ENCODE peak calls at places on chromosomes 5 and 9, in seven cellular contexts. O is hypothalamus; E is GM13976; B is HAP-1; J is left cardiac atrium; A is epithelial cell of proximal tubule; X is activated T-cell treated with anti-CD3 and anti-CD28 coated beads, Interleukin-2, amount 50 U/mL, for 72 hours. Z is an unnamed sample.

GRCh38 chr9:114266969-114267368 is 55.9 kb upstream of the ORM1 start:
- DNase-seq in E (no peak), O (no peak), J (no peak), X (no peak), B (no peak), A (no peak), Z (no peak)

GRCh38 chr5:176918613-176919012 is 19.5 kb upstream of the HK3 start:
- DNase-seq in O (no peak), X (no peak), B (no peak), J (no peak), A (no peak), E (no peak), Z (no peak)

GRCh38 chr9:122446819-122447484 is 30.8 kb downstream of the OR1J1 start:
- DNase-seq in X (no peak), A (no peak), J (no peak), O (no peak), E (no peak), B (no peak), Z (no peak)

GRCh38 chr5:134539732-134540131 is 14.3 kb downstream of the JADE2 start:
- DNase-seq in J (no peak), O (no peak), E (no peak), X (no peak), B (no peak), A (no peak), Z (no peak)

GRCh38 chr5:53008751-53009150 is 19.6 kb downstream of the ITGA2 start:
- DNase-seq in J (no peak), B (no peak), O (no peak), X (peak), A (no peak), E (peak), Z (no peak)

GRCh38 chr5:137718611-137719010 is 17.3 kb downstream of the KLHL3 start:
- DNase-seq in B (no peak), X (no peak), J (no peak), O (no peak), A (no peak), E (no peak), Z (no peak)

GRCh38 chr5:132266836-132267160 is 9.3 kb downstream of the PDLIM4 start:
- DNase-seq in X (no peak), O (no peak), J (no peak), A (no peak), B (no peak), E (no peak), Z (no peak)

GRCh38 chr9:78552802-78553201 is 255.9 kb downstream of the PSAT1 start:
- DNase-seq in O (no peak), A (peak), E (no peak), J (no peak), B (no peak), X (no peak), Z (no peak)

GRCh38 chr9:114276908-114277821 is 45.7 kb upstream of the ORM1 start:
- DNase-seq in E (no peak), A (peak), J (peak), B (no peak), X (no peak), O (no peak), Z (no peak)

GRCh38 chr5:167049043-167049663 is 1242.3 kb upstream of the WWC1 start:
- DNase-seq in X (peak), B (peak), J (no peak), A (peak), E (peak), O (no peak), Z (peak)

GRCh38 chr5:135116146-135116545 is 82.1 kb upstream of the PITX1 start:
- DNase-seq in O (no peak), B (no peak), E (no peak), X (no peak), J (peak), A (no peak), Z (no peak)

GRCh38 chr5:125113328-125113727 is 366.9 kb upstream of the ZNF608 start:
- DNase-seq in X (no peak), J (no peak), O (no peak), A (no peak), B (no peak), E (no peak), Z (no peak)

GRCh38 chr9:18638448-18639249 is 164.7 kb downstream of the ADAMTSL1 start:
- DNase-seq in X (no peak), O (no peak), E (no peak), B (no peak), A (no peak), J (no peak), Z (no peak)

GRCh38 chr5:97455996-97456395 is 272.9 kb upstream of the RIOK2 start:
- DNase-seq in J (no peak), B (no peak), A (no peak), O (no peak), E (no peak), X (no peak), Z (no peak)

GRCh38 chr5:90169078-90169477 is 240.5 kb downstream of the CETN3 start:
- DNase-seq in A (no peak), B (no peak), O (no peak), J (peak), E (no peak), X (no peak), Z (no peak)

GRCh38 chr9:114315723-114316363 is 7.1 kb upstream of the ORM1 start:
- DNase-seq in X (no peak), B (no peak), E (no peak), O (no peak), A (no peak), J (no peak), Z (no peak)

GRCh38 chr5:103224118-103224893 is 34.3 kb upstream of the MACIR start:
- DNase-seq in J (no peak), A (no peak), B (peak), X (peak), O (peak), E (peak), Z (peak)

GRCh38 chr9:116002181-116002580 is 151.4 kb upstream of the PAPPA start:
- DNase-seq in B (no peak), E (no peak), X (no peak), A (no peak), O (no peak), J (no peak), Z (no peak)

GRCh38 chr9:5510991-5511390 is 660 bp downstream of the PDCD1LG2 start:
- DNase-seq in A (no peak), E (no peak), B (no peak), X (no peak), J (no peak), O (no peak), Z (no peak)

GRCh38 chr9:18299449-18299848 is 174.5 kb upstream of the ADAMTSL1 start:
- DNase-seq in A (no peak), J (no peak), X (no peak), O (no peak), E (no peak), B (no peak), Z (no peak)

GRCh38 chr9:83583151-83584014 is 39.6 kb upstream of the IDNK start:
- DNase-seq in B (peak), A (no peak), O (no peak), J (peak), X (peak), E (peak), Z (peak)

GRCh38 chr5:33272288-33272687 is 168.5 kb upstream of the TARS1 start:
- DNase-seq in X (no peak), E (no peak), O (no peak), J (no peak), B (no peak), A (peak), Z (no peak)

GRCh38 chr9:37693265-37693664 is 42.5 kb downstream of the FRMPD1 start:
- DNase-seq in E (no peak), O (no peak), J (no peak), B (no peak), X (no peak), A (no peak), Z (no peak)

GRCh38 chr9:136599811-136600660 is 54.2 kb upstream of the NOTCH1 start:
- DNase-seq in A (no peak), O (no peak), B (no peak), E (no peak), J (no peak), X (no peak), Z (no peak)

Z was measured in activated CD4-positive, alpha-beta T cell treated with anti-CD3 and anti-CD28 coated beads, Interleukin-2, amount 10 ng/mL, durations not matched to agents 7 days and 5 days.